ENCODE peak calls at places on chromosomes 5 and 9, in eight cellular contexts. P is RPMI7951; J is HFFc6; D is KG1; Q is EL; H is COR-L47; U is activated naive CD4-positive, alpha-beta T cell treated with Interleukin-2 at 50 U/mL for 16 hours; G is mesendoderm. B is an unnamed sample.

GRCh38 chr5:61467766-61468482 is 135.9 kb downstream of the ZSWIM6 start:
- DNase-seq in J (peak), P (peak), Q (peak), G (peak), U (no peak), D (no peak), H (no peak), B (peak)

GRCh38 chr5:39503148-39503547 is 78.4 kb upstream of the DAB2 start:
- DNase-seq in G (no peak), Q (no peak), U (no peak), H (no peak), D (no peak), J (no peak), P (no peak), B (no peak)

GRCh38 chr5:138712791-138713190 is 40.4 kb upstream of the CTNNA1 start:
- DNase-seq in J (no peak), G (no peak), D (no peak), U (no peak), H (no peak), Q (no peak), P (no peak), B (no peak)

GRCh38 chr5:7679663-7680062 is 171.3 kb downstream of the CFAP90 start:
- DNase-seq in D (no peak), P (no peak), G (no peak), J (no peak), H (no peak), U (no peak), Q (no peak), B (no peak)

GRCh38 chr5:81506900-81507588 is 113.1 kb upstream of the ACOT12 start:
- DNase-seq in U (peak), H (peak), D (peak), J (peak), G (peak), Q (peak), P (peak), B (peak)

GRCh38 chr5:176892663-176893062 is 6.5 kb downstream of the HK3 start:
- DNase-seq in P (no peak), H (no peak), Q (no peak), D (no peak), U (no peak), G (no peak), J (no peak), B (no peak)

GRCh38 chr5:10321882-10322281 is 14.2 kb upstream of the CMBL start:
- DNase-seq in U (no peak), Q (no peak), G (no peak), P (no peak), D (no peak), J (no peak), H (no peak), B (no peak)

GRCh38 chr9:37559855-37560592 is 16.2 kb downstream of the FBXO10 start:
- DNase-seq in D (no peak), G (no peak), Q (no peak), J (no peak), P (no peak), H (no peak), U (no peak), B (no peak)

GRCh38 chr9:33375238-33375840 is 27.0 kb downstream of the AQP7 start:
- DNase-seq in G (peak), J (no peak), P (no peak), Q (no peak), U (no peak), D (no peak), H (no peak), B (peak)

GRCh38 chr9:121780177-121780576 is 128.7 kb downstream of the DAB2IP start:
- DNase-seq in D (no peak), G (no peak), J (no peak), P (no peak), U (no peak), H (no peak), Q (no peak), B (peak)

GRCh38 chr9:88776717-88777497 is 214.4 kb upstream of the S1PR3 start:
- DNase-seq in J (peak), H (no peak), G (no peak), U (no peak), D (no peak), P (peak), Q (peak), B (no peak)

GRCh38 chr5:132176987-132177386 is 50.7 kb downstream of the P4HA2 start:
- DNase-seq in G (no peak), J (no peak), H (no peak), U (no peak), P (peak), Q (no peak), D (peak), B (no peak)

GRCh38 chr9:129318121-129319075 is 140.3 kb upstream of the IER5L start:
- DNase-seq in G (no peak), J (no peak), P (no peak), H (no peak), D (no peak), Q (peak), U (no peak), B (no peak)

GRCh38 chr5:180820788-180821321 is 18.2 kb upstream of the MGAT1 start:
- DNase-seq in P (no peak), J (no peak), Q (no peak), G (no peak), H (no peak), U (no peak), D (no peak), B (no peak)

GRCh38 chr5:124741711-124742496 is 4.5 kb downstream of the ZNF608 start:
- DNase-seq in G (peak), Q (peak), H (no peak), J (peak), D (no peak), U (no peak), P (peak), B (peak)

GRCh38 chr5:65961644-65962043 is 35.3 kb downstream of the ERBIN start:
- DNase-seq in U (no peak), H (no peak), Q (peak), G (peak), D (no peak), P (peak), J (peak), B (no peak)

GRCh38 chr5:108122701-108123100 is 259.2 kb downstream of the FBXL17 start:
- DNase-seq in Q (no peak), H (no peak), G (no peak), U (no peak), J (no peak), D (no peak), P (no peak), B (no peak)

GRCh38 chr5:139854029-139854605 is 58.5 kb downstream of the PSD2 start:
- DNase-seq in H (no peak), G (no peak), U (no peak), Q (no peak), P (no peak), J (no peak), D (no peak), B (no peak)

GRCh38 chr5:68745459-68745858 is 348.4 kb upstream of the SLC30A5 start:
- DNase-seq in U (no peak), J (no peak), D (no peak), G (no peak), H (no peak), Q (peak), P (peak), B (no peak)

GRCh38 chr9:97710356-97711222 is 13.4 kb upstream of the XPA start:
- DNase-seq in H (peak), G (peak), Q (peak), J (peak), D (peak), U (peak), P (peak), B (peak)

GRCh38 chr9:77820293-77820954 is 172.3 kb upstream of the GNA14 start:
- DNase-seq in Q (peak), H (no peak), G (no peak), J (peak), P (peak), D (no peak), U (no peak), B (no peak)

GRCh38 chr5:45533692-45534091 is 162.5 kb downstream of the HCN1 start:
- DNase-seq in D (no peak), H (no peak), J (no peak), U (no peak), P (no peak), G (no peak), Q (no peak), B (no peak)

GRCh38 chr5:103397996-103398581 is 139.5 kb downstream of the MACIR start:
- DNase-seq in Q (peak), P (no peak), H (no peak), U (no peak), G (no peak), J (peak), D (no peak), B (no peak)

GRCh38 chr9:85508616-85509015 is 233.1 kb downstream of the AGTPBP1 start:
- DNase-seq in Q (no peak), J (no peak), G (peak), U (no peak), D (no peak), P (no peak), H (no peak), B (no peak)

GRCh38 chr5:78361226-78361993 is 993 bp downstream of the SCAMP1 start:
- DNase-seq in D (peak), G (peak), P (peak), J (peak), Q (peak), H (peak), U (no peak), B (peak)

GRCh38 chr9:95373069-95373681 is 55.7 kb upstream of the FANCC start:
- DNase-seq in U (no peak), Q (peak), H (peak), G (no peak), P (peak), D (no peak), J (no peak), B (no peak)

GRCh38 chr5:157449011-157449723 is 10.8 kb upstream of the NIPAL4 start:
- DNase-seq in H (peak), U (no peak), G (no peak), J (no peak), D (no peak), Q (no peak), P (no peak), B (peak)

GRCh38 chr5:171978519-171978918 is 27.9 kb downstream of the FBXW11 start:
- DNase-seq in Q (no peak), H (no peak), P (no peak), U (no peak), D (no peak), G (no peak), J (no peak), B (no peak)

GRCh38 chr5:105033642-105034217 is 1471.1 kb upstream of the NUDT12 start:
- DNase-seq in J (no peak), U (no peak), H (no peak), Q (no peak), P (no peak), D (no peak), G (no peak), B (no peak)

GRCh38 chr5:31561936-31562335 is 29.8 kb downstream of the C5orf22 start:
- DNase-seq in P (no peak), U (no peak), Q (no peak), H (no peak), J (no peak), G (no peak), D (no peak), B (no peak)

GRCh38 chr9:32704343-32704742 is 68.9 kb upstream of the TAF1L start:
- DNase-seq in J (no peak), G (no peak), U (no peak), D (no peak), Q (no peak), P (no peak), H (no peak), B (no peak)

GRCh38 chr5:113524927-113525326 is 11.4 kb downstream of the YTHDC2 start:
- DNase-seq in J (no peak), D (no peak), G (no peak), P (no peak), Q (peak), U (no peak), H (no peak), B (no peak)

GRCh38 chr5:172837640-172838039 is 3.6 kb downstream of the ERGIC1 start:
- DNase-seq in D (peak), J (no peak), H (peak), G (no peak), U (no peak), P (no peak), Q (no peak), B (no peak)

GRCh38 chr9:101437806-101438232 is 2.2 kb upstream of the ALDOB start:
- DNase-seq in P (no peak), H (no peak), Q (no peak), D (no peak), U (no peak), J (peak), G (no peak), B (no peak)

GRCh38 chr5:176152933-176153317 is 85.3 kb upstream of the SIMC1 start:
- DNase-seq in G (peak), Q (no peak), J (no peak), P (no peak), U (no peak), D (no peak), H (no peak), B (no peak)

GRCh38 chr5:40676643-40677333 is 2.9 kb upstream of the PTGER4 start:
- DNase-seq in J (peak), G (peak), U (no peak), D (no peak), H (no peak), P (peak), Q (peak), B (no peak)

GRCh38 chr9:135349212-135349962 is 130.2 kb upstream of the PPP1R26 start:
- DNase-seq in U (no peak), Q (no peak), P (no peak), G (no peak), D (no peak), J (no peak), H (no peak), B (no peak)

GRCh38 chr5:33734541-33734940 is 157.2 kb downstream of the ADAMTS12 start:
- DNase-seq in J (no peak), D (no peak), P (no peak), Q (peak), U (no peak), H (no peak), G (peak), B (no peak)

GRCh38 chr9:93053781-93054331 is 4.6 kb upstream of the SUSD3 start:
- DNase-seq in Q (no peak), H (no peak), P (no peak), G (no peak), D (no peak), U (no peak), J (no peak), B (no peak)

GRCh38 chr5:77867194-77867691 is 91.1 kb upstream of the TBCA start:
- DNase-seq in Q (peak), G (no peak), H (no peak), P (peak), D (no peak), J (peak), U (no peak), B (peak)